ENCODE peak calls at places on chromosomes 13 and 19, in seven cellular contexts. G is MCF 10A, B is A549, K is GM23338, O is memory B cell, N is non-pigmented ciliary epithelial cell, L is mesothelial cell of epicardium. C is an unnamed sample.
A peak's percentile ranks its signal among the peaks of the same experiment; 100 is the strongest.

GRCh38 chr19:944171-944567 is 18.3 kb downstream of the ARID3A start:
- DNase-seq in O (no peak), G (no peak), K (no peak), L (no peak), N (no peak), B (no peak), C (no peak)

GRCh38 chr19:5588906-5589676 is 21.3 kb upstream of the TINCR start:
- DNase-seq in G (no peak), B (no peak), O (no peak), L (no peak), K (no peak), N (no peak), C (no peak)

GRCh38 chr19:30387311-30388115 is 15.3 kb downstream of the ZNF536 start:
- DNase-seq in L (no peak), N (no peak), K (no peak), B (no peak), G (no peak), O (no peak), C (no peak)

GRCh38 chr13:37488682-37489081 is 109.9 kb downstream of the POSTN start:
- DNase-seq in L (no peak), G (no peak), K (no peak), O (no peak), N (no peak), B (no peak), C (no peak)

GRCh38 chr13:72458701-72459100 is 268.7 kb downstream of the MZT1 start:
- DNase-seq in N (no peak), G (no peak), L (no peak), O (no peak), K (peak; percentile 25), B (no peak), C (peak; percentile 96)

GRCh38 chr13:48251616-48252081 is 18.6 kb downstream of the ITM2B start:
- DNase-seq in O (no peak), N (no peak), B (no peak), L (no peak), K (no peak), G (no peak), C (no peak)

GRCh38 chr13:84445776-84446175 is 563.5 kb upstream of the SLITRK1 start:
- DNase-seq in K (no peak), G (peak; percentile 25), L (no peak), O (no peak), N (peak; percentile 67), B (no peak), C (no peak)

GRCh38 chr19:40622773-40623075 is 21.6 kb downstream of the LTBP4 start:
- DNase-seq in G (no peak), B (no peak), K (no peak), N (no peak), O (no peak), L (no peak), C (no peak)

GRCh38 chr13:19567820-19568534 is 6.6 kb upstream of the TPTE2 start:
- DNase-seq in G (no peak), N (no peak), L (no peak), O (no peak), B (no peak), K (no peak), C (no peak)

C was measured in renal cortical epithelial cell.